ENCODE peak calls at places on chromosomes 1 and 21, in seven cellular contexts. One of them, this sample, is unnamed.

GRCh38 chr1:99180915-99181314 is 83.4 kb upstream of the PLPPR4 start:
- DNase-seq in astrocyte of the spinal cord: no peak
- DNase-seq in transverse colon: no peak
- DNase-seq in left lung: no peak
- DNase-seq in stomach: no peak
- DNase-seq in kidney epithelial cell: no peak
- DNase-seq in kidney: no peak
- DNase-seq in this sample: no peak

GRCh38 chr1:242524571-242525359 is at the start of gene PLD5:
- DNase-seq in astrocyte of the spinal cord: no peak
- DNase-seq in transverse colon: no peak
- DNase-seq in left lung: peak
- DNase-seq in stomach: no peak
- DNase-seq in kidney epithelial cell: no peak
- DNase-seq in kidney: no peak
- DNase-seq in this sample: no peak

GRCh38 chr1:3890389-3891328 is 9.4 kb downstream of the C1orf174 start:
- DNase-seq in astrocyte of the spinal cord: no peak
- DNase-seq in transverse colon: no peak
- DNase-seq in left lung: no peak
- DNase-seq in stomach: no peak
- DNase-seq in kidney epithelial cell: no peak
- DNase-seq in kidney: peak
- DNase-seq in this sample: no peak

GRCh38 chr1:183178490-183178889 is 7.6 kb upstream of the LAMC2 start:
- DNase-seq in astrocyte of the spinal cord: no peak
- DNase-seq in transverse colon: no peak
- DNase-seq in left lung: no peak
- DNase-seq in stomach: no peak
- DNase-seq in kidney epithelial cell: no peak
- DNase-seq in kidney: no peak
- DNase-seq in this sample: no peak

GRCh38 chr1:23951646-23952095 is 8.0 kb upstream of the PNRC2 start:
- DNase-seq in astrocyte of the spinal cord: peak
- DNase-seq in transverse colon: no peak
- DNase-seq in left lung: no peak
- DNase-seq in stomach: no peak
- DNase-seq in kidney epithelial cell: peak
- DNase-seq in kidney: peak
- DNase-seq in this sample: peak

GRCh38 chr1:167344112-167344511 is 123.4 kb downstream of the POU2F1 start:
- DNase-seq in astrocyte of the spinal cord: peak
- DNase-seq in transverse colon: no peak
- DNase-seq in left lung: no peak
- DNase-seq in stomach: no peak
- DNase-seq in kidney epithelial cell: peak
- DNase-seq in kidney: no peak
- DNase-seq in this sample: no peak

GRCh38 chr1:30184393-30185141 is 538.8 kb downstream of the MATN1 start:
- DNase-seq in astrocyte of the spinal cord: no peak
- DNase-seq in transverse colon: no peak
- DNase-seq in left lung: no peak
- DNase-seq in stomach: no peak
- DNase-seq in kidney epithelial cell: no peak
- DNase-seq in kidney: no peak
- DNase-seq in this sample: no peak

GRCh38 chr1:29496701-29497100 is 260.4 kb downstream of the PTPRU start:
- DNase-seq in astrocyte of the spinal cord: no peak
- DNase-seq in transverse colon: no peak
- DNase-seq in left lung: no peak
- DNase-seq in stomach: no peak
- DNase-seq in kidney epithelial cell: no peak
- DNase-seq in kidney: no peak
- DNase-seq in this sample: no peak

GRCh38 chr21:41932576-41933258 is 21.1 kb downstream of the C2CD2 start:
- DNase-seq in astrocyte of the spinal cord: no peak
- DNase-seq in transverse colon: no peak
- DNase-seq in left lung: peak
- DNase-seq in stomach: no peak
- DNase-seq in kidney epithelial cell: no peak
- DNase-seq in kidney: no peak
- DNase-seq in this sample: no peak

GRCh38 chr1:223556414-223557124 is 108.9 kb downstream of the CAPN8 start:
- DNase-seq in astrocyte of the spinal cord: peak
- DNase-seq in transverse colon: peak
- DNase-seq in left lung: peak
- DNase-seq in stomach: peak
- DNase-seq in kidney epithelial cell: no peak
- DNase-seq in kidney: no peak
- DNase-seq in this sample: no peak

GRCh38 chr1:214643032-214643431 is 40.0 kb downstream of the CENPF start:
- DNase-seq in astrocyte of the spinal cord: no peak
- DNase-seq in transverse colon: no peak
- DNase-seq in left lung: no peak
- DNase-seq in stomach: no peak
- DNase-seq in kidney epithelial cell: no peak
- DNase-seq in kidney: no peak
- DNase-seq in this sample: no peak

GRCh38 chr1:231970684-231971083 is 344.1 kb downstream of the DISC1 start:
- DNase-seq in astrocyte of the spinal cord: no peak
- DNase-seq in transverse colon: no peak
- DNase-seq in left lung: no peak
- DNase-seq in stomach: peak
- DNase-seq in kidney epithelial cell: no peak
- DNase-seq in kidney: no peak
- DNase-seq in this sample: no peak

GRCh38 chr1:18948913-18949688 is 7.4 kb downstream of the IFFO2 start:
- DNase-seq in astrocyte of the spinal cord: peak
- DNase-seq in transverse colon: no peak
- DNase-seq in left lung: no peak
- DNase-seq in stomach: peak
- DNase-seq in kidney epithelial cell: no peak
- DNase-seq in kidney: peak
- DNase-seq in this sample: no peak

GRCh38 chr21:24941316-24942185 is 665.7 kb downstream of the MRPL39 start:
- DNase-seq in astrocyte of the spinal cord: peak
- DNase-seq in transverse colon: no peak
- DNase-seq in left lung: no peak
- DNase-seq in stomach: peak
- DNase-seq in kidney epithelial cell: no peak
- DNase-seq in kidney: peak
- DNase-seq in this sample: no peak

GRCh38 chr1:33327587-33328325 is 6.9 kb upstream of the A3GALT2 start:
- DNase-seq in astrocyte of the spinal cord: peak
- DNase-seq in transverse colon: peak
- DNase-seq in left lung: peak
- DNase-seq in stomach: peak
- DNase-seq in kidney epithelial cell: peak
- DNase-seq in kidney: peak
- DNase-seq in this sample: peak

GRCh38 chr1:156706647-156707008 is 1.2 kb upstream of the CRABP2 start:
- DNase-seq in astrocyte of the spinal cord: peak
- DNase-seq in transverse colon: peak
- DNase-seq in left lung: peak
- DNase-seq in stomach: no peak
- DNase-seq in kidney epithelial cell: no peak
- DNase-seq in kidney: peak
- DNase-seq in this sample: no peak

GRCh38 chr1:156707486-156708244 is 2.3 kb upstream of the CRABP2 start:
- DNase-seq in astrocyte of the spinal cord: no peak
- DNase-seq in transverse colon: no peak
- DNase-seq in left lung: no peak
- DNase-seq in stomach: no peak
- DNase-seq in kidney epithelial cell: no peak
- DNase-seq in kidney: no peak
- DNase-seq in this sample: no peak

GRCh38 chr1:156707027-156707426 is 1.6 kb upstream of the CRABP2 start:
- DNase-seq in astrocyte of the spinal cord: no peak
- DNase-seq in transverse colon: no peak
- DNase-seq in left lung: no peak
- DNase-seq in stomach: no peak
- DNase-seq in kidney epithelial cell: no peak
- DNase-seq in kidney: no peak
- DNase-seq in this sample: no peak

GRCh38 chr1:156709031-156709430 is 3.6 kb upstream of the CRABP2 start:
- DNase-seq in astrocyte of the spinal cord: no peak
- DNase-seq in transverse colon: no peak
- DNase-seq in left lung: no peak
- DNase-seq in stomach: no peak
- DNase-seq in kidney epithelial cell: no peak
- DNase-seq in kidney: no peak
- DNase-seq in this sample: no peak

DNA sequence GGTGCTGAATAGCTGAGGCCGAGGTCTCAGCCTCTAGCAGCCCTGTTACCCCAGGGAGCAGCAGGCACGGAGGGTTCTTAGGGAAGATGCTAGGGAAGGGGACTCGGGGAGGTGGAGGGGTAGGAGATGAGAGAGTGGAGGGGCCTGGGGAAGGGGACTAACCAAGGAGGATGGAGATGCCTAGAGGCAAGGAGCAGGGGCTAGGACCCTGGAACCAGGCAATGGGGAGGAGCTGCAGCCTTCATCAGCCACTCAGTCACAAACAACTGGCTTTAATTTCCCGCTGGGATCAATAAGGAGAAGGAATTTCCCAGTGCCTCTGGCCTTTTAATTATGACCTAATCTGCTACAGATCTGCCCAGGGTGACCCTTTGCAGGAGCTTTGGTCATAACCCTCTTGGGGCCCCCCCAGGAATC is 2.9 kb upstream of the CRABP2 start:
- DNase-seq in astrocyte of the spinal cord: no peak
- DNase-seq in transverse colon: no peak
- DNase-seq in left lung: no peak
- DNase-seq in stomach: no peak
- DNase-seq in kidney epithelial cell: no peak
- DNase-seq in kidney: no peak
- DNase-seq in this sample: no peak
- H3K4me3 ChIP-seq in astrocyte of the spinal cord: no peak
- H3K4me3 ChIP-seq in transverse colon: no peak
- H3K4me3 ChIP-seq in left lung: no peak
- H3K4me3 ChIP-seq in stomach: no peak
- H3K4me3 ChIP-seq in kidney epithelial cell: no peak
- H3K4me3 ChIP-seq in kidney: no peak
- H3K4me3 ChIP-seq in this sample: no peak

DNA sequence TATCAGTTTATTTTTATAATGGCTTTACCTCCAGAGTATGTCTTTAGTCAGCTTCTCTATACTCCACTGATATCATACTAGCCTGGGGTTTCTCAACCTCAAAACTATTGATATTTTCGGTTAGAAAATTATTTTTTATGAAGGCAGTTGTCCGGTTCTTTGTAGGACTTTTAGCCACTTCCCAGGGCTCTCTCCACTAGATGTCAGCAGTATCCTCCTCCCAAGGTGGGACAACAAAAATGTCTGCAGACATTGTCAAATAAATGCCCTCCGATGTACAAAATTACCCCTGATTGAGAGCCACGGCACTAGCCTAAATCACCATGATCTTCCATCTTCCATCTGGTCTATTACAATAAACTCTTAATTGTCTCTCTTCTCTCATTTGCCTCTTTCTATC is 4.1 kb upstream of the GRIK1 start:
- DNase-seq in astrocyte of the spinal cord: no peak
- DNase-seq in transverse colon: no peak
- DNase-seq in left lung: no peak
- DNase-seq in stomach: no peak
- DNase-seq in kidney epithelial cell: no peak
- DNase-seq in kidney: no peak
- DNase-seq in this sample: no peak
- TF ChIP-seq CTCF in astrocyte of the spinal cord: no peak
- TF ChIP-seq CTCF in transverse colon: no peak
- TF ChIP-seq CTCF in left lung: no peak
- TF ChIP-seq CTCF in stomach: peak
- TF ChIP-seq CTCF in kidney epithelial cell: peak
- TF ChIP-seq CTCF in kidney: no peak
- TF ChIP-seq CTCF in this sample: no peak

GRCh38 chr1:93113127-93113526 is 34.0 kb downstream of the MTF2 start:
- DNase-seq in astrocyte of the spinal cord: no peak
- DNase-seq in transverse colon: no peak
- DNase-seq in left lung: no peak
- DNase-seq in stomach: no peak
- DNase-seq in kidney epithelial cell: no peak
- DNase-seq in kidney: no peak
- DNase-seq in this sample: no peak

GRCh38 chr1:93109578-93109977 is 30.5 kb downstream of the MTF2 start:
- DNase-seq in astrocyte of the spinal cord: no peak
- DNase-seq in transverse colon: no peak
- DNase-seq in left lung: no peak
- DNase-seq in stomach: no peak
- DNase-seq in kidney epithelial cell: no peak
- DNase-seq in kidney: no peak
- DNase-seq in this sample: no peak

GRCh38 chr1:93111065-93111464 is 32.0 kb downstream of the MTF2 start:
- DNase-seq in astrocyte of the spinal cord: no peak
- DNase-seq in transverse colon: no peak
- DNase-seq in left lung: no peak
- DNase-seq in stomach: no peak
- DNase-seq in kidney epithelial cell: no peak
- DNase-seq in kidney: no peak
- DNase-seq in this sample: no peak

GRCh38 chr1:93114403-93114802 is 35.3 kb downstream of the MTF2 start:
- DNase-seq in astrocyte of the spinal cord: no peak
- DNase-seq in transverse colon: no peak
- DNase-seq in left lung: no peak
- DNase-seq in stomach: no peak
- DNase-seq in kidney epithelial cell: no peak
- DNase-seq in kidney: no peak
- DNase-seq in this sample: peak

DNA sequence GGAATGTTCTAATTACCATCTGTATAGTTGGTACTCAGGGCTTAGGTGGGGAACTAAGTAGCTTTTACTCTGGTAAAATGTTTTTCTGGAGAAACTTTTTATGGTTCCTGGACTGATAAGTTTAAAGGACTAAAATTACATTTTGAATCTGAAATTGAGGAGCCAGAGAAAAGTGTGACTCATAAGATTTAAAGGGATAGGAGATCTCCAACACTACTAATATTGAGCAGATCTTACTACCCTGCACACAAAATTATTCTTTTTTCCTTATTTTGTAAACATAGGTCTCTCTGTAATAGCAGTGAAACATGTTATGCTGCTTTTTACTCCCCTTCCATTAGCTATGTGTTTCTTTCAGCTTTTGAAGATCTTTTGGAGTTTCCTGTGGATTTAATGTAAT is 32.5 kb downstream of the MTF2 start:
- DNase-seq in astrocyte of the spinal cord: peak
- DNase-seq in transverse colon: no peak
- DNase-seq in left lung: no peak
- DNase-seq in stomach: no peak
- DNase-seq in kidney epithelial cell: no peak
- DNase-seq in kidney: no peak
- DNase-seq in this sample: no peak
- H3K4me3 ChIP-seq in astrocyte of the spinal cord: no peak
- H3K4me3 ChIP-seq in transverse colon: no peak
- H3K4me3 ChIP-seq in left lung: no peak
- H3K4me3 ChIP-seq in stomach: no peak
- H3K4me3 ChIP-seq in kidney epithelial cell: no peak
- H3K4me3 ChIP-seq in kidney: no peak
- H3K4me3 ChIP-seq in this sample: no peak

DNA sequence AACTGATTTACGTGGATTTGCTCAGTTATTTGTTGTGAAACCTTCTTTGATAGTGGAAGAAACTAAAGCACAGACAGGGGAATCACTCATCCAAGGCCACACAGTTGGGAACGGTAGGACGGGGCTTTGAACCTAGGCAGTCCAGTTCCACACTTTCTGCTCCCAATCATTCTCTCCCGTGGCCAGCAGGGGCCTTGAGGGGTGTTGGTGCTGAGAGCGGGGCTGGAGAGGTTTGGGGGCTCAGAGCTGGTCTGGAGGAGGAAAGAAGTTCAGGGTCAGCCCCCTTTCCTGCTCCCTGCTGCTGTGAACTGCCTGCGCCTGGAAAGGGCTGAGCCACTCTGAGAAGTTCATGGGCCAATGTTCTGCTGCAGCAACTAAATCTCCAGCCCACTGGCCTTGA is 31.4 kb upstream of the ACTL8 start:
- DNase-seq in astrocyte of the spinal cord: no peak
- DNase-seq in transverse colon: no peak
- DNase-seq in left lung: no peak
- DNase-seq in stomach: no peak
- DNase-seq in kidney epithelial cell: no peak
- DNase-seq in kidney: no peak
- DNase-seq in this sample: no peak
- TF ChIP-seq CTCF in astrocyte of the spinal cord: no peak
- TF ChIP-seq CTCF in transverse colon: no peak
- TF ChIP-seq CTCF in left lung: no peak
- TF ChIP-seq CTCF in stomach: no peak
- TF ChIP-seq CTCF in kidney epithelial cell: no peak
- TF ChIP-seq CTCF in kidney: no peak
- TF ChIP-seq CTCF in this sample: peak

This sample was measured in BJ.